ENCODE peak calls at places on chromosomes 2 and 18, in four cellular contexts. H, Z, M and G are unnamed samples.

GRCh38 chr2:200104015-200104414 is 148.6 kb downstream of the MAIP1 start:
- DNase-seq in H (peak; percentile 54), Z (no peak), M (no peak), G (no peak)

GRCh38 chr18:59517446-59518171 is 158.5 kb upstream of the LMAN1 start:
- DNase-seq in M (no peak), Z (no peak), H (peak; percentile 22), G (peak; percentile 14)

GRCh38 chr18:43620936-43621335 is 343.6 kb upstream of the SYT4 start:
- DNase-seq in Z (peak; percentile 33), M (peak; percentile 35), H (peak; percentile 22), G (peak; percentile 12)

GRCh38 chr2:214716811-214717560 is 92.5 kb downstream of the BARD1 start:
- DNase-seq in Z (no peak), M (no peak), H (no peak), G (no peak)

GRCh38 chr2:74267068-74267467 is 68.7 kb downstream of the MTHFD2 start:
- DNase-seq in H (no peak), M (peak; percentile 41), Z (peak; percentile 13), G (peak; percentile 56)

GRCh38 chr18:79950440-79951341 is 762 bp downstream of the SLC66A2 start:
- DNase-seq in Z (peak; percentile 62), M (no peak), H (no peak), G (peak; percentile 40)

GRCh38 chr18:21074336-21075323 is 37.0 kb downstream of the ROCK1 start:
- DNase-seq in H (no peak), M (no peak), Z (no peak), G (peak; percentile 29)

GRCh38 chr2:215670396-215670795 is 234.5 kb upstream of the FN1 start:
- DNase-seq in Z (no peak), M (no peak), H (no peak), G (no peak)

GRCh38 chr18:76505611-76506010 is 10.6 kb upstream of the ZNF516 start:
- DNase-seq in M (no peak), Z (no peak), H (no peak), G (peak; percentile 1)

GRCh38 chr2:62197609-62198236 is 1.8 kb downstream of the B3GNT2 start:
- DNase-seq in Z (no peak), H (no peak), M (no peak), G (peak; percentile 65)